ENCODE peak calls at places on chromosomes 11 and 22, in five cellular contexts. C is spleen, Z is stomach, R is heart left ventricle, O is esophagus squamous epithelium. F is an unnamed sample. For H3K4me1, the result is how much of the 10 kb centered on the place peaks cover.

GRCh38 chr11:115244758-115245157 is 259.5 kb downstream of the CADM1 start:
- DNase-seq in Z (no peak), C (no peak), R (no peak), O (no peak), F (no peak)

GRCh38 chr11:126499124-126499752 is 143.8 kb downstream of the ST3GAL4 start:
- DNase-seq in Z (no peak), R (no peak), C (peak), O (no peak), F (peak)

GRCh38 chr11:45777127-45777969 is 27.6 kb upstream of the SLC35C1 start:
- DNase-seq in R (no peak), C (no peak), Z (peak), O (no peak), F (no peak)

GRCh38 chr11:74535371-74536118 is 42.0 kb upstream of the LIPT2 start:
- DNase-seq in O (no peak), Z (no peak), R (no peak), C (no peak), F (no peak)

GRCh38 chr11:88886796-88887195 is 179.0 kb downstream of the GRM5 start:
- DNase-seq in R (no peak), O (no peak), Z (no peak), C (no peak), F (no peak)

GRCh38 chr11:126333142-126333541 is 22.3 kb upstream of the ST3GAL4 start:
- DNase-seq in C (no peak), Z (no peak), R (no peak), O (no peak), F (no peak)

GRCh38 chr11:73147771-73148681 is 5.9 kb upstream of the FCHSD2 start:
- DNase-seq in C (peak), R (peak), O (no peak), Z (no peak), F (no peak)

GRCh38 chr11:37533087-37533486 is 935.1 kb upstream of the RAG2 start:
- DNase-seq in C (no peak), Z (no peak), R (no peak), O (no peak), F (no peak)

GRCh38 chr22:35918466-35918865 is 110.2 kb downstream of the RBFOX2 start:
- DNase-seq in Z (no peak), O (no peak), R (no peak), C (no peak), F (no peak)

GRCh38 chr11:15769203-15769602 is 587.1 kb downstream of the SOX6 start:
- DNase-seq in R (no peak), Z (peak), O (no peak), C (no peak), F (no peak)

GRCh38 chr22:26529345-26529744 is 17.1 kb upstream of the TFIP11 start:
- DNase-seq in Z (no peak), O (no peak), C (no peak), R (no peak), F (no peak)

GRCh38 chr11:86034710-86035109 is 34.2 kb downstream of the PICALM start:
- DNase-seq in R (no peak), C (no peak), Z (no peak), O (no peak), F (no peak)

GRCh38 chr11:74278721-74279148 is 32.7 kb downstream of the P4HA3 start:
- DNase-seq in O (no peak), Z (no peak), C (no peak), R (peak), F (no peak)

GRCh38 chr11:114846040-114846791 is 167.9 kb downstream of the NXPE2 start:
- DNase-seq in Z (no peak), O (no peak), R (peak), C (no peak), F (no peak)

GRCh38 chr22:23849009-23850006 is 8.4 kb upstream of the SLC2A11 start:
- DNase-seq in C (peak), R (peak), Z (peak), O (no peak), F (peak)

GRCh38 chr11:86041975-86042378 is 26.9 kb downstream of the PICALM start:
- DNase-seq in O (no peak), R (peak), Z (peak), C (no peak), F (peak)

GRCh38 chr11:113242767-113243397 is 71.5 kb upstream of the TTC12 start:
- DNase-seq in C (no peak), R (no peak), Z (no peak), O (no peak), F (no peak)

GRCh38 chr11:27215471-27216267 is 147.3 kb downstream of the CCDC34 start:
- DNase-seq in R (peak), C (peak), Z (peak), O (no peak), F (peak)

GRCh38 chr11:27075192-27075591 is 34.6 kb downstream of the BBOX1 start:
- DNase-seq in Z (no peak), R (no peak), C (no peak), O (no peak), F (no peak)

GRCh38 chr11:96097844-96098421 is 174.0 kb upstream of the MTMR2 start:
- DNase-seq in C (no peak), R (no peak), O (no peak), Z (no peak), F (no peak)

GRCh38 chr22:44386386-44387035 is 73.8 kb upstream of the SHISAL1 start:
- DNase-seq in R (no peak), O (no peak), C (peak), Z (no peak), F (no peak)

GRCh38 chr22:39214383-39215069 is 30.3 kb downstream of the PDGFB start:
- DNase-seq in R (peak), C (peak), O (no peak), Z (no peak), F (peak)

GRCh38 chr11:35242843-35243242 is 103.9 kb downstream of the CD44 start:
- DNase-seq in C (no peak), Z (no peak), R (no peak), O (no peak), F (no peak)

GRCh38 chr11:10680956-10681487 is 12.5 kb downstream of the IRAG1 start:
- DNase-seq in Z (no peak), C (no peak), O (no peak), R (no peak), F (no peak)

GRCh38 chr11:31958086-31958735 is 132.7 kb upstream of the RCN1 start:
- DNase-seq in O (no peak), Z (peak), R (peak), C (peak), F (no peak)

GRCh38 chr11:3866206-3866605 is 10.7 kb downstream of the STIM1 start:
- DNase-seq in Z (peak), O (no peak), R (peak), C (peak), F (no peak)

GRCh38 chr11:47433991-47434786 is 8.0 kb upstream of the PSMC3 start:
- DNase-seq in Z (no peak), R (no peak), C (no peak), O (no peak), F (no peak)

GRCh38 chr11:14713518-14714244 is 70.1 kb downstream of the PDE3B start:
- DNase-seq in Z (no peak), O (no peak), C (no peak), R (no peak), F (no peak)

GRCh38 chr11:35111171-35112055 is 27.6 kb upstream of the CD44 start:
- DNase-seq in Z (no peak), R (no peak), O (no peak), C (no peak), F (peak)

DNA sequence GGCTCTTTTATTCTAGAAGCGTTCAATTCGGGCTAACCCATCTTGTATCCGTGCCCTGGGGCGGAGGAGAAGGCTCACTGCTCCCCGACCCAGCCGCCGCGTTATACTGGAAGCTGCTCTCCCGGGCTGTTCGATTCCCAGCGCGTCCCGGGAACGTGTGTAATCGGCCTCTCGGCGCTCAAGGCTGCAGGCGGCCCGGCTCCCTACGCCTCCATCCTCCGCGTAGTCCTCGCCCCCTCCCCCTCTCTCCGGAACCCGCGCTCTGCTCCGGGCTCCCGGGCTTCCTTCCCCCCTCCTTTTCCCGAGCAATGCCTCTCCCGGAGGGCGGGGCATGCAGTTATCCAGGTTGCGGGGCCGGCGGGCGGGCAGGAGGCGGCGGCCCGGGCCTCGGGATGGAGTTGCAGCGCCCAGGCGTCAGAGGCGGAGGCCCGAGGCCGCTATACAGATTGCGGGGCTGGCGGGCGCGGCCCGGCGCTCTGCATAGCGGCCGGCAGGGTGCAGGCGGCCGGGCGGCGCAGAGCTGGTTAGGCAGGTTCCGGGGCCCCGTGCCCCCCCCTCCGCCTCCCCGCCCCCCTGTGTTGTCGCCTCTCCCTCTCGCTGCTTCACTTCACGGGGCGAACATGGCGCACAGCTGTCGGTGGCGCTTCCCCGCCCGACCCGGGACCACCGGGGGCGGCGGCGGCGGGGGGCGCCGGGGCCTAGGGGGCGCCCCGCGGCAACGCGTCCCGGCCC is at the start of gene KMT2A:
- DNase-seq in Z (peak), R (peak), C (peak), O (peak), F (peak)
- TF ChIP-seq POLR2A in Z (no peak), R (peak), C (no peak), O (no peak), F (no peak)

GRCh38 chr22:50205781-50206569 is 5.2 kb downstream of the SELENOO start:
- DNase-seq in R (no peak), Z (no peak), O (no peak), C (no peak), F (no peak)

GRCh38 chr22:50200333-50201190 is at the start of gene SELENOO:
- DNase-seq in C (peak), R (peak), Z (peak), O (peak), F (peak)

GRCh38 chr22:50201191-50202129 is 649 bp downstream of the SELENOO start:
- DNase-seq in Z (peak), O (no peak), R (no peak), C (peak), F (no peak)

GRCh38 chr22:50202130-50202671 is 1.4 kb downstream of the SELENOO start:
- DNase-seq in R (no peak), C (no peak), Z (no peak), O (no peak), F (no peak)

DNA sequence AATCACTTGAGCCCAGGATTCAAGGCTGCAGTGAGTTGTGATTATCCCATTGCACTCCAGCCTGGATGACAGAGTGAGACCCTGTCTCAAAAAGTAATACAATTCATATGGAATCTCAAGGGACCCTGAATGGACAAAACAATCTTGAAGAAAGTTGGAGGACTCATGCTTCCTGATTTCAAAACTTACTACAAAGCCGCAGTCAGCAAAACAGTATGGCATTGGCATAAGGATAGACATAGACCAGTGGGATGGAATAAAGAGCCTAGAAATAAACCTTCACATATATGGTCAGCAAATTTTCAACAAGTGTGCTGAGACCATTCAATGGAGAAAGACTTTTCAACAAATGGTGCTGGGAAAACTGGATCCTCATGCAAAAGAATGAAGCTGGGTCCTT is 2.5 kb downstream of the SELENOO start:
- DNase-seq in R (no peak), O (no peak), C (no peak), Z (no peak), F (no peak)
- H3K4me1 ChIP-seq in R (under half), O (half or more), C (half or more), Z (half or more), F (under half)

DNA sequence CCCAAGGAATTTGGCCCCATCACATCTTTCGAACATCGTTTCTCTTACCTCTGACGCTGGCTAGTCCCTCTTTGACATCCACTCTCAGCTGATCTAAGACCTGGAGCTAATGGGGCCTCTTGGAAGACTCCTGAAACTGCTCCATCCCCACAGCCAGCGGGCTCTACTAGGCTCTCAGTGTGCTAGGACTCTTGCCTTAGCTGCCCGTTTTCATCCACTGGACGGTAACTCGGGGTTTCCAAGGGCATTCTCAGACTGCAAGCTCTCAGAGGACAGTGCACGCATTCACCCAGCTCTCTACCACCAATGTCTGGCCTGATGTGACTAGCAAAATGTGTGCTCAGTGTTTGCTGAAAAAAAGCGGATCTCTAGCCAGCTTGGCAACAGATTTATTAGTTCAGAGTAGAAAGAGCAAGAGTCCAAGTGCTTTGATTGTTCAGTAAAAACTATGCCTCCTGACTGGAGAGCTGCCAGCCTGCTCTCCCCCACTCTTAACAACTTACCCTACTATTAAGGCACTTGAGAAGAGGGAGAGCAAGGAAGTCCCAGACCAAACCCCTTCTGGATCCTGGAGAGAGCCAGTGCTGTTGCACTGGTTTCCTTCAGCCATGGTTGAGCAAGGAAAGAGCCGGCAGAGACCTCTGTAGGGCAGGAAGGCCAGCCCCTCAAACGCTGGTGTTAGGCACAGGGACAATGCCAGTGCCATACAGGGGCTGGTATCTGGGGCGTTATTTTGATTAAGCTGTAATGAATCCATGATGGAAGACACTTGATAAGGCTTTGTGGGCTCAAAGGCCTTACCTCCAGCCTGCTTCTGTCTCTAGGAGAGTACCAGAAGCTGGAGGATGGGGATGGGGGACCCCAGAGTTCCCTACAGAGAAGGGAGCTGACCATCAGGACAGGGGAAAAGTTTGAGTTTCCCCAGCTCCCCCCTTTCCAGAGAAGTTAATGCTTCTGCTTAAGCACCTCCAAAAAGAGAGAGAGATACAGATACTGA is 9.2 kb downstream of the RELA start:
- DNase-seq in O (no peak), R (no peak), C (peak), Z (peak), F (no peak)
- TF ChIP-seq POLR2A in O (no peak), R (no peak), C (no peak), Z (no peak), F (no peak)

GRCh38 chr11:78560826-78561484 is 13.7 kb downstream of the NARS2 start:
- DNase-seq in R (no peak), Z (no peak), C (no peak), O (no peak), F (no peak)
- H3K4me1 ChIP-seq in R (under half), Z (under half), C (under half), O (under half), F (under half)

GRCh38 chr11:121108413-121108812 is 7.4 kb downstream of the TECTA start:
- DNase-seq in C (no peak), R (no peak), O (no peak), Z (no peak), F (no peak)

GRCh38 chr11:121113611-121114010 is 12.6 kb downstream of the TECTA start:
- DNase-seq in C (no peak), O (no peak), R (no peak), Z (no peak), F (no peak)

GRCh38 chr11:121112498-121113455 is 11.7 kb downstream of the TECTA start:
- DNase-seq in C (no peak), O (no peak), R (peak), Z (peak), F (peak)

GRCh38 chr11:121109916-121110656 is 9.0 kb downstream of the TECTA start:
- DNase-seq in Z (no peak), R (no peak), O (no peak), C (no peak), F (no peak)

GRCh38 chr11:121111053-121111724 is 10.1 kb downstream of the TECTA start:
- DNase-seq in Z (no peak), C (no peak), R (no peak), O (no peak), F (no peak)
- TF ChIP-seq POLR2A in Z (no peak), C (no peak), R (no peak), O (no peak), F (no peak)

DNA sequence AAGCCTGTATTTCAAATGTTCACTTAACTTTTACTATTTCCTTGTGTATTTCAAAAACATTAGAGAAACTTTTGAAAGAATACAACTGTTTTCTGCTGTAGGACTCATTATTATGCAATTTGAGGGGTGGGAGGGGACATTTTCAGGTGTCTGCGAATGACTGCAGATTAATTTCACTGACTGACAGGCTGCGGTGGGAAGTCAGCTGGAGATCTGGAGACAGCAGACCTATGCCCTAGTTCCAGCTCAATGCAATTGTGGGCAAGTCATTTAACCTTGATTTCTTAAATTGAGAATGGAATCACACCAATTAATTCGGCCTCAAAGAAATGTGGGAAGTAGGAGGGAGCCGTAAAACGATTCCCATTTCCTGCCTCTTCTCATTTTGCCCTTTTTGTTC is 128.7 kb downstream of the ARL14EP start:
- DNase-seq in O (no peak), Z (no peak), R (no peak), C (no peak), F (no peak)
- H3K4me1 ChIP-seq in O (under half), Z (under half), R (under half), C (under half), F (under half)